ENCODE peak calls at places on chromosomes 3 and 15, in six cellular contexts. T is nucleus accumbens; P is effector memory CD8-positive, alpha-beta T cell; K is astrocyte of the spinal cord; C is GM20000; E is memory B cell. Y is an unnamed sample.

GRCh38 chr15:63709365-63709764 is 112.2 kb downstream of the FBXL22 start:
- DNase-seq in T (no peak), C (no peak), P (no peak), K (no peak), E (no peak), Y (no peak)

GRCh38 chr15:101168463-101168824 is 83.4 kb downstream of the CHSY1 start:
- DNase-seq in E (no peak), C (no peak), K (peak), P (no peak), T (no peak), Y (no peak)

GRCh38 chr3:62051506-62051905 is 321.8 kb downstream of the FEZF2 start:
- DNase-seq in C (no peak), E (no peak), K (peak), P (no peak), T (no peak), Y (no peak)

GRCh38 chr3:128227507-128227906 is 74.2 kb downstream of the EEFSEC start:
- DNase-seq in C (no peak), T (no peak), P (no peak), E (no peak), K (no peak), Y (no peak)

GRCh38 chr3:9809239-9809614 is 835 bp upstream of the TTLL3 start:
- DNase-seq in K (no peak), P (no peak), T (no peak), E (no peak), C (peak), Y (no peak)

GRCh38 chr3:36496734-36497133 is 116.4 kb downstream of the STAC start:
- DNase-seq in T (no peak), K (peak), E (no peak), C (no peak), P (no peak), Y (no peak)

GRCh38 chr3:51927095-51927977 is 14.4 kb downstream of the RRP9 start:
- DNase-seq in P (no peak), C (no peak), E (no peak), K (no peak), T (no peak), Y (no peak)

GRCh38 chr15:89680282-89680873 is 1.2 kb upstream of the PLIN1 start:
- DNase-seq in E (no peak), P (no peak), C (no peak), T (peak), K (peak), Y (no peak)

GRCh38 chr3:180827171-180827570 is 85.3 kb upstream of the FXR1 start:
- DNase-seq in K (no peak), C (no peak), T (no peak), E (no peak), P (no peak), Y (no peak)

GRCh38 chr3:23170306-23170705 is 32.8 kb upstream of the UBE2E2 start:
- DNase-seq in T (no peak), K (peak), P (no peak), E (no peak), C (no peak), Y (no peak)

GRCh38 chr15:25248583-25249235 is 190.1 kb downstream of the UBE3A start:
- DNase-seq in C (no peak), P (no peak), T (no peak), K (no peak), E (no peak), Y (peak)

GRCh38 chr15:65476942-65477341 is 40.5 kb downstream of the DPP8 start:
- DNase-seq in E (no peak), T (no peak), C (no peak), K (peak), P (no peak), Y (no peak)

GRCh38 chr3:148615385-148615784 is 82.3 kb upstream of the AGTR1 start:
- DNase-seq in T (no peak), K (no peak), E (no peak), P (no peak), C (no peak), Y (no peak)

GRCh38 chr3:113287818-113288648 is 76.7 kb downstream of the BOC start:
- DNase-seq in E (peak), P (peak), T (no peak), K (peak), C (peak), Y (no peak)

GRCh38 chr3:9970020-9970652 is 16.5 kb downstream of the EMC3 start:
- DNase-seq in C (no peak), E (no peak), T (no peak), P (no peak), K (peak), Y (no peak)

GRCh38 chr15:80991446-80991845 is 1.8 kb upstream of the MESD start:
- DNase-seq in P (no peak), T (peak), E (no peak), K (no peak), C (no peak), Y (no peak)

GRCh38 chr15:63846022-63846544 is 12.3 kb upstream of the HERC1 start:
- DNase-seq in K (no peak), E (no peak), P (no peak), T (no peak), C (no peak), Y (no peak)

GRCh38 chr3:31555204-31555603 is 22.5 kb downstream of the STT3B start:
- DNase-seq in E (no peak), K (no peak), T (no peak), C (no peak), P (no peak), Y (no peak)

GRCh38 chr3:141152801-141153678 is 78.6 kb upstream of the PXYLP1 start:
- DNase-seq in K (no peak), T (no peak), C (no peak), P (no peak), E (no peak), Y (no peak)

GRCh38 chr15:95647878-95648277 is 682.6 kb upstream of the NR2F2 start:
- DNase-seq in P (no peak), E (no peak), T (no peak), K (no peak), C (no peak), Y (no peak)

GRCh38 chr3:39121626-39122025 is 14.1 kb downstream of the TTC21A start:
- DNase-seq in P (no peak), T (no peak), C (no peak), E (no peak), K (no peak), Y (no peak)

GRCh38 chr15:37107071-37107753 is 6.9 kb upstream of the MEIS2 start:
- DNase-seq in E (no peak), T (no peak), C (no peak), P (no peak), K (no peak), Y (no peak)

Y was measured in GM12892.